ENCODE peak calls at places on chromosome 16, in nine cellular contexts. U is GM20000, Q is GM13976, R is Calu3, N is fibroblast of lung, X is AG08395, Y is stomach, B is hippocampal formation, Z is nephron progenitor cell. A is an unnamed sample.

GRCh38 chr16:84638195-84638806 is 10.0 kb upstream of the KLHL36 start:
- DNase-seq in Q (no peak), Z (peak), R (no peak), U (no peak), Y (no peak), N (no peak), B (no peak), X (no peak), A (no peak)

GRCh38 chr16:76947694-76948093 is 243.3 kb upstream of the MON1B start:
- DNase-seq in U (no peak), X (no peak), R (no peak), Y (no peak), N (peak), Q (no peak), Z (no peak), B (peak), A (no peak)

GRCh38 chr16:82108774-82109173 is 61.2 kb downstream of the MPHOSPH6 start:
- DNase-seq in Y (no peak), B (no peak), Q (no peak), U (no peak), X (no peak), Z (no peak), N (no peak), R (no peak), A (no peak)

GRCh38 chr16:80300876-80301275 is 239.9 kb upstream of the DYNLRB2 start:
- DNase-seq in Y (no peak), X (peak), Q (no peak), R (no peak), Z (no peak), U (no peak), B (no peak), N (peak), A (peak)

GRCh38 chr16:85888405-85889331 is 10.3 kb upstream of the IRF8 start:
- DNase-seq in R (no peak), U (peak), Y (no peak), Z (no peak), B (no peak), Q (peak), N (peak), X (peak), A (peak)

GRCh38 chr16:24906901-24907300 is 61.1 kb downstream of the SLC5A11 start:
- DNase-seq in U (no peak), Q (peak), R (no peak), Z (no peak), X (no peak), Y (no peak), B (no peak), N (no peak), A (no peak)

GRCh38 chr16:69465083-69465721 is 40.8 kb downstream of the CYB5B start:
- DNase-seq in U (peak), Q (no peak), Z (no peak), B (no peak), R (peak), N (peak), Y (no peak), X (no peak), A (peak)

GRCh38 chr16:29777576-29778360 is at the start of gene ZG16:
- DNase-seq in U (no peak), B (no peak), Z (no peak), X (no peak), Y (no peak), Q (no peak), R (no peak), N (no peak), A (no peak)

GRCh38 chr16:22627043-22627442 is 116.4 kb downstream of the NPIPB5 start:
- DNase-seq in Q (no peak), R (no peak), Z (no peak), U (no peak), X (no peak), N (no peak), B (no peak), Y (no peak), A (no peak)

GRCh38 chr16:86664518-86665318 is 86.4 kb downstream of the FOXL1 start:
- DNase-seq in X (peak), Q (no peak), R (peak), N (peak), U (peak), Y (peak), Z (no peak), B (no peak), A (peak)

GRCh38 chr16:14955546-14956231 is 18.4 kb downstream of the NPIPA1 start:
- DNase-seq in Q (peak), R (no peak), B (no peak), Z (no peak), N (no peak), U (no peak), X (no peak), Y (no peak), A (no peak)

GRCh38 chr16:74695450-74696422 is 4.9 kb downstream of the MLKL start:
- DNase-seq in B (peak), N (peak), Y (peak), U (peak), Z (peak), Q (peak), X (peak), R (peak), A (peak)

GRCh38 chr16:351804-352520 is 561 bp downstream of the AXIN1 start:
- DNase-seq in Z (peak), R (peak), N (no peak), Q (no peak), Y (no peak), U (no peak), B (no peak), X (peak), A (no peak)

GRCh38 chr16:28473714-28474265 is 1.7 kb upstream of the NPIPB7 start:
- DNase-seq in N (no peak), Z (no peak), B (no peak), X (no peak), R (no peak), Y (no peak), U (no peak), Q (no peak), A (no peak)

GRCh38 chr16:80852261-80852872 is 48.0 kb upstream of the CDYL2 start:
- DNase-seq in X (peak), Q (peak), Z (peak), N (peak), U (peak), R (peak), B (no peak), Y (no peak), A (peak)

GRCh38 chr16:30903596-30903995 is 7.2 kb downstream of the CTF1 start:
- DNase-seq in N (no peak), Z (no peak), R (no peak), Y (no peak), U (peak), B (peak), Q (peak), X (peak), A (no peak)

GRCh38 chr16:25838724-25839186 is 147.0 kb downstream of the HS3ST4 start:
- DNase-seq in Q (peak), Z (peak), N (peak), R (peak), U (peak), B (peak), X (peak), Y (no peak), A (peak)

GRCh38 chr16:85123891-85124635 is 11.8 kb upstream of the CIBAR2 start:
- DNase-seq in Z (no peak), Y (no peak), X (peak), N (peak), B (peak), R (no peak), Q (no peak), U (no peak), A (peak)

GRCh38 chr16:66717776-66718175 is 21.2 kb upstream of the CMTM4 start:
- DNase-seq in Q (no peak), R (no peak), U (no peak), Y (no peak), N (no peak), X (no peak), B (no peak), Z (no peak), A (no peak)

GRCh38 chr16:12898556-12898955 is 2.8 kb upstream of the SHISA9 start:
- DNase-seq in R (no peak), B (no peak), Z (no peak), Y (no peak), N (no peak), U (no peak), Q (no peak), X (no peak), A (no peak)

GRCh38 chr16:22946433-22946832 is 132.5 kb downstream of the HS3ST2 start:
- DNase-seq in R (no peak), B (no peak), Z (no peak), Q (no peak), Y (no peak), N (no peak), X (no peak), U (no peak), A (no peak)

GRCh38 chr16:9258423-9259051 is 167.1 kb downstream of the HAPSTR1 start:
- DNase-seq in Y (no peak), Q (peak), B (peak), X (peak), R (peak), U (peak), Z (peak), N (peak), A (peak)

GRCh38 chr16:11896776-11897175 is 19.0 kb downstream of the GSPT1 start:
- DNase-seq in R (no peak), X (peak), Q (no peak), U (no peak), Z (no peak), N (peak), Y (no peak), B (no peak), A (peak)

GRCh38 chr16:15452456-15452855 is 18.1 kb downstream of the BMERB1 start:
- DNase-seq in N (no peak), Y (no peak), Z (no peak), U (no peak), Q (no peak), B (no peak), R (no peak), X (no peak), A (no peak)

GRCh38 chr16:10827691-10828341 is 9.2 kb upstream of the TVP23A start:
- DNase-seq in N (peak), X (peak), U (no peak), B (peak), Z (no peak), R (no peak), Y (peak), Q (no peak), A (peak)

GRCh38 chr16:67562526-67562917 is at the start of gene CTCF:
- DNase-seq in Q (peak), X (peak), B (peak), N (peak), Z (peak), Y (peak), R (peak), U (peak), A (peak)

GRCh38 chr16:90004577-90004976 is 14.7 kb downstream of the DBNDD1 start:
- DNase-seq in N (no peak), R (no peak), X (no peak), Q (no peak), Z (no peak), U (no peak), B (no peak), Y (no peak), A (no peak)

GRCh38 chr16:79653337-79654000 is 52.9 kb upstream of the MAF start:
- DNase-seq in R (no peak), X (no peak), U (no peak), B (peak), N (peak), Y (no peak), Z (no peak), Q (no peak), A (no peak)